ENCODE peak calls at places on chromosome 9, in eight cellular contexts. K is right lobe of liver, Y is cardiac fibroblast, J is A673, O is brain microvascular endothelial cell, N is tibial artery, I is cardiac muscle cell, T is vagina. D is an unnamed sample.

GRCh38 chr9:126612813-126613641 is 701 bp upstream of the LMX1B start:
- DNase-seq in J (no peak), O (no peak), T (no peak), N (no peak), Y (no peak), K (no peak), I (no peak), D (peak; percentile 26)

GRCh38 chr9:82421498-82421897 is 432.9 kb downstream of the SPATA31D1 start:
- DNase-seq in N (peak; percentile 66), K (peak; percentile 87), J (no peak), T (no peak), I (no peak), O (no peak), Y (no peak), D (no peak)

GRCh38 chr9:112091805-112092204 is 83.3 kb downstream of the SUSD1 start:
- DNase-seq in J (peak; percentile 52), K (peak; percentile 65), O (no peak), I (peak; percentile 47), Y (peak; percentile 42), N (no peak), T (no peak), D (peak; percentile 42)

GRCh38 chr9:29325855-29326254 is 1752.6 kb upstream of the C9orf72 start:
- DNase-seq in T (no peak), N (no peak), K (no peak), Y (no peak), O (no peak), J (no peak), I (no peak), D (no peak)

GRCh38 chr9:69801994-69802393 is 18.6 kb upstream of the CFAP95 start:
- DNase-seq in J (no peak), I (peak; percentile 9), N (no peak), Y (peak; percentile 54), O (no peak), K (no peak), T (no peak), D (peak; percentile 28)

GRCh38 chr9:98136489-98136888 is 17.5 kb upstream of the TRIM14 start:
- DNase-seq in O (no peak), Y (no peak), T (peak; percentile 27), K (peak; percentile 8), N (peak; percentile 21), I (no peak), J (no peak), D (no peak)

GRCh38 chr9:15276328-15276969 is 30.6 kb downstream of the TTC39B start:
- DNase-seq in O (no peak), N (no peak), Y (no peak), T (no peak), I (no peak), K (no peak), J (no peak), D (no peak)

GRCh38 chr9:112224401-112225289 is 49.5 kb upstream of the SUSD1 start:
- DNase-seq in N (no peak), O (peak; percentile 85), I (peak; percentile 32), T (no peak), J (no peak), K (no peak), Y (peak; percentile 81), D (peak; percentile 65)

GRCh38 chr9:128987800-128988199 is 40.3 kb downstream of the NUP188 start:
- DNase-seq in J (no peak), Y (peak; percentile 85), O (peak; percentile 69), K (no peak), T (no peak), N (peak; percentile 81), I (peak; percentile 63), D (peak; percentile 76)

GRCh38 chr9:99720455-99721050 is 101.1 kb upstream of the NR4A3 start:
- DNase-seq in N (no peak), Y (peak; percentile 19), I (peak; percentile 7), J (no peak), O (no peak), T (no peak), K (no peak), D (peak; percentile 6)

GRCh38 chr9:134629586-134630392 is 11.8 kb upstream of the COL5A1 start:
- DNase-seq in O (no peak), Y (no peak), N (peak; percentile 67), J (no peak), K (peak; percentile 45), T (no peak), I (no peak), D (no peak)

GRCh38 chr9:119360237-119360636 is 9.0 kb downstream of the BRINP1 start:
- DNase-seq in I (no peak), T (no peak), O (no peak), Y (no peak), J (no peak), K (no peak), N (no peak), D (no peak)

GRCh38 chr9:13613296-13613695 is 333.8 kb upstream of the MPDZ start:
- DNase-seq in T (no peak), Y (no peak), N (no peak), J (no peak), O (no peak), I (no peak), K (no peak), D (no peak)

GRCh38 chr9:97788763-97789663 is 64.0 kb upstream of the FOXE1 start:
- DNase-seq in O (no peak), N (no peak), J (no peak), I (no peak), K (peak; percentile 57), T (no peak), Y (peak; percentile 18), D (no peak)

GRCh38 chr9:17063535-17064135 is 71.2 kb upstream of the CNTLN start:
- DNase-seq in O (peak; percentile 36), T (no peak), Y (peak; percentile 72), J (peak; percentile 39), N (no peak), I (peak; percentile 77), K (no peak), D (peak; percentile 33)

GRCh38 chr9:86097510-86098224 is 1.7 kb downstream of the GOLM1 start:
- DNase-seq in N (no peak), O (no peak), I (no peak), Y (no peak), J (no peak), T (no peak), K (no peak), D (no peak)

GRCh38 chr9:3459076-3459475 is 66.7 kb downstream of the RFX3 start:
- DNase-seq in T (no peak), O (no peak), Y (no peak), N (no peak), K (no peak), J (peak; percentile 30), I (peak; percentile 27), D (no peak)

GRCh38 chr9:133830310-133830709 is 92.2 kb upstream of the SARDH start:
- DNase-seq in O (no peak), Y (peak; percentile 7), J (no peak), K (no peak), N (no peak), I (no peak), T (no peak), D (no peak)

GRCh38 chr9:127204771-127205470 is 59.7 kb upstream of the GARNL3 start:
- DNase-seq in O (peak; percentile 47), I (peak; percentile 40), N (no peak), T (no peak), K (no peak), J (peak; percentile 68), Y (peak; percentile 44), D (peak; percentile 76)

DNA sequence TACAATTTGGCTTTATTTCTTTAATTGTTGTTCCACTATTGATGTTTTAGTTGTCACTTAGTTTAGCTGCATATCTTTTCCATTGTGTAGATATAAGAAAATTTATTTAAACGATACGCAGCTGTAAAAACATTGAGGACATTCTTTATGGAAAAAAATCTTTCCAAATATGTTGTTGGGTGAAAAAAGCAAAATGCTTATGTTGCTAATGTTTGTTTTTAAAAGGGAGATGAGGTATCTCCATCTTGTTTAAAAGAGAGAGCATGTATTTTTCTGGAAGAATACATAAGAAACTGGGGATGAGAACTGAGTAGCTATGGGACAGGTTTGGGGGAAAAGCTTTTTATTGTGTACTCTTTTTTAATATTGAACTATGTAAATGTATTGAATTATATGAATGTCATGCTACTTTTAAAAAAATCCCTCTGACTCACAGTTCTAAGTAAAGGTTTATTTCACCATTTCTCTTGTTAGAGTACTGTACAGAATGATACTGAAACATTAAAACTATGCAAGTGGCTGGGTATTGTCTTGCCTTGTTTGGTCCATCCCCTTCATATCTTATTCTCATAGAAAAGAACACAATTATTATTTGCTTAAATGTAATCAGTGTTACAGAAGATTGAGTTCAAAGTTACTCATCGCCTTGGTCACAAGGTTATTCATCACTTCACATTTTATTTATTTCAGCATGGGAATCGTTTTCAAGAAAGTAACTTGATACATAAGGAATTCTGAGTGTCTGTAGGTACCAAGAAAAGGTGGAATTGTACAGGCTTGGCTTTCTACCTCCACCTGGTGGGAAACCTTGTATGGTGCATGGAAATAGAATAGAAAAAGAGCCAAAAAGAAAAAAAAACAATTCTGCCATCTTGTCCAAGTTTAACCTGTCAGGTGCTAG is 85.8 kb downstream of the RIC1 start:
- DNase-seq in T (no peak), N (no peak), I (peak; percentile 33), K (no peak), O (peak; percentile 6), Y (peak; percentile 53), J (no peak), D (no peak)
- TF ChIP-seq CTCF in T (no peak), N (no peak), I (peak; percentile 40), K (peak; percentile 39), O (peak; percentile 51), Y (peak; percentile 57), J (peak; percentile 26), D (peak; percentile 43)

GRCh38 chr9:122370303-122370702 is 521 bp upstream of the PTGS1 start:
- DNase-seq in K (no peak), Y (no peak), O (no peak), I (no peak), T (no peak), N (no peak), J (no peak), D (no peak)
- H3K4me3 ChIP-seq in K (no peak overlapping the region), Y (peak overlapping the region; percentile 94), O (no peak overlapping the region), I (no peak overlapping the region), T (peak overlapping the region; percentile 51), N (no peak overlapping the region), J (no peak overlapping the region), D (peak overlapping the region; percentile 61)

GRCh38 chr9:106619211-106619610 is 243.8 kb upstream of the ZNF462 start:
- DNase-seq in N (no peak), O (peak; percentile 62), J (no peak), Y (peak; percentile 67), I (peak; percentile 41), K (no peak), T (no peak), D (no peak)
- TF ChIP-seq CTCF in N (no peak), O (no peak), J (no peak), Y (no peak), I (no peak), K (no peak), T (no peak), D (no peak)

GRCh38 chr9:110255417-110256141 is 728 bp downstream of the TXN start:
- DNase-seq in Y (peak; percentile 55), J (peak; percentile 34), O (peak; percentile 39), I (peak; percentile 49), N (peak; percentile 85), K (peak; percentile 72), T (peak; percentile 90), D (peak; percentile 36)

GRCh38 chr9:110251212-110251611 is 5.1 kb downstream of the TXN start:
- DNase-seq in K (no peak), J (no peak), O (no peak), N (no peak), I (peak; percentile 13), Y (no peak), T (no peak), D (no peak)

GRCh38 chr9:110255064-110255416 is 1.3 kb downstream of the TXN start:
- DNase-seq in J (no peak), I (no peak), N (no peak), K (no peak), Y (no peak), O (no peak), T (no peak), D (no peak)

GRCh38 chr9:110254500-110254899 is 1.8 kb downstream of the TXN start:
- DNase-seq in O (no peak), T (no peak), I (no peak), N (no peak), Y (no peak), K (no peak), J (no peak), D (no peak)

GRCh38 chr9:110252509-110253139 is 3.7 kb downstream of the TXN start:
- DNase-seq in N (no peak), O (no peak), T (no peak), J (no peak), I (peak; percentile 20), K (no peak), Y (peak; percentile 32), D (no peak)
- H3K4me3 ChIP-seq in N (no peak overlapping the region), O (no peak overlapping the region), T (no peak overlapping the region), J (no peak overlapping the region), I (no peak overlapping the region), K (no peak overlapping the region), Y (no peak overlapping the region), D (peak overlapping the region; percentile 54)

D was measured in foreskin fibroblast.